ENCODE peak calls at places on chromosomes 11 and 22, in five cellular contexts. Z, H, X, D and A are unnamed samples.
A peak's percentile ranks its signal among the peaks of the same experiment; 100 is the strongest.

GRCh38 chr11:114367244-114367957 is 32.9 kb downstream of the C11orf71 start:
- DNase-seq in Z (no peak), H (no peak), X (no peak), D (no peak), A (no peak)

GRCh38 chr11:130611791-130612251 is 163.4 kb downstream of the ADAMTS15 start:
- DNase-seq in Z (no peak), H (no peak), X (no peak), D (no peak), A (no peak)

GRCh38 chr22:32926600-32926999 is 125.1 kb downstream of the TIMP3 start:
- DNase-seq in Z (no peak), H (peak; percentile 44), X (no peak), D (peak; percentile 26), A (peak; percentile 80)

GRCh38 chr22:27780161-27780575 is 21.4 kb downstream of the MN1 start:
- DNase-seq in Z (no peak), H (no peak), X (no peak), D (no peak), A (peak; percentile 86)

GRCh38 chr11:67354314-67355022 is 1.1 kb upstream of the POLD4 start:
- DNase-seq in Z (no peak), H (peak; percentile 97), X (no peak), D (peak; percentile 85), A (no peak)

GRCh38 chr11:15114501-15115475 is at the start of gene INSC:
- DNase-seq in Z (no peak), H (no peak), X (no peak), D (no peak), A (peak; percentile 74)

GRCh38 chr11:27350503-27350902 is 12.5 kb downstream of the CCDC34 start:
- DNase-seq in Z (no peak), H (no peak), X (no peak), D (no peak), A (no peak)

GRCh38 chr22:38243007-38243775 is 29.6 kb downstream of the TMEM184B start:
- DNase-seq in Z (no peak), H (peak; percentile 74), X (no peak), D (no peak), A (no peak)

GRCh38 chr22:20751185-20751851 is 22.6 kb upstream of the SERPIND1 start:
- DNase-seq in Z (no peak), H (no peak), X (no peak), D (no peak), A (peak; percentile 75)

GRCh38 chr11:124313849-124314248 is at the start of gene OR8D1:
- DNase-seq in Z (no peak), H (no peak), X (no peak), D (no peak), A (no peak)

GRCh38 chr11:121722431-121723256 is 269.9 kb upstream of the SORL1-AS1 start:
- DNase-seq in Z (peak; percentile 33), H (peak; percentile 87), X (no peak), D (no peak), A (peak; percentile 90)
- TF ChIP-seq CREB1 in Z (no peak), H (no peak), X (no peak), D (no peak), A (peak; percentile 25)

DNA sequence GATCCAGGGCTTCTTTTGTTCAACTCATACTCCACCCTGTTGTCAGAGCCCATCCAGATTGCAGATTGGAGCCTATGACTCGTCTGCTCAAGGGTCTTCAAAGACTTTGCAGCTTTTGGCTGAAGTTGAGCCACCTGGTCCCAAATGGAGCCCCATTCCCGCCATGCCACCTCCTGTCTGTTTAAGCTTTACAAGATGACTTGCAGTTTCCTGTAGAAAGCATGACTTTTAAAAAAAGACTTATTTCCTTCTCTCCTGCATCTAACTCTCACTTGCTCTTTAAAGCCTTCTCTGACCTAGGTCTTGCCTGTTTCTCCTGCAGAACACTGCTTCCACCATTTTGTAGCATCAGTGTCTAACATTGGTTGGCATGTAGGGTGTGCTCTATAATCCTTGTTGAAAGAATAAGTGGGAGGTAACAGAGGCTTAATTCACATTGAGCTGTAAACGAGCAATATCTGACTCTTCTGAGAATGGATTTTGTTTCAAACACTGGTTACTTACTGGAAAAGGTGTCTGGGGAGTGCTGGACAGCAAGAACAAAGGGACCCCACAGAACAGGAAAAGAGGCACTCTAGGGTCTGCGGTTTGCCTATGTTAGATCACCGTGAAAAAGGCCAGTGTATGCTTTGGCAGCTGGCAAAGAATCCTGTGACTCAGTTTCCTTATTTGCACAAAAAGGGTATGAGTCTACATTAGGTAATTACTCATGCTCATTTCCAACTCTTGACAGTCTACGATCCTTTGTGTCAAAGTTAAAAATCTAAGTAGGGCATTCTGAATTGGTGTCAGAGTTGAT is 30.3 kb downstream of the NF2 start:
- DNase-seq in Z (no peak), H (no peak), X (no peak), D (peak; percentile 12), A (no peak)
- H2AFZ ChIP-seq in Z (no peak overlapping the region), H (no peak overlapping the region), X (no peak overlapping the region), D (no peak overlapping the region), A (no peak overlapping the region)

GRCh38 chr11:117178210-117179034 is at the start of gene SIDT2:
- DNase-seq in Z (peak; percentile 86), H (peak; percentile 83), X (peak; percentile 75), D (peak; percentile 86), A (peak; percentile 98)

GRCh38 chr11:117179048-117179999 is 781 bp downstream of the SIDT2 start:
- DNase-seq in Z (no peak), H (no peak), X (peak; percentile 45), D (peak; percentile 65), A (no peak)

GRCh38 chr11:117175781-117176180 is 2.8 kb upstream of the SIDT2 start:
- DNase-seq in Z (no peak), H (no peak), X (no peak), D (no peak), A (no peak)

GRCh38 chr11:117176186-117176585 is 2.4 kb upstream of the SIDT2 start:
- DNase-seq in Z (no peak), H (no peak), X (no peak), D (no peak), A (no peak)

DNA sequence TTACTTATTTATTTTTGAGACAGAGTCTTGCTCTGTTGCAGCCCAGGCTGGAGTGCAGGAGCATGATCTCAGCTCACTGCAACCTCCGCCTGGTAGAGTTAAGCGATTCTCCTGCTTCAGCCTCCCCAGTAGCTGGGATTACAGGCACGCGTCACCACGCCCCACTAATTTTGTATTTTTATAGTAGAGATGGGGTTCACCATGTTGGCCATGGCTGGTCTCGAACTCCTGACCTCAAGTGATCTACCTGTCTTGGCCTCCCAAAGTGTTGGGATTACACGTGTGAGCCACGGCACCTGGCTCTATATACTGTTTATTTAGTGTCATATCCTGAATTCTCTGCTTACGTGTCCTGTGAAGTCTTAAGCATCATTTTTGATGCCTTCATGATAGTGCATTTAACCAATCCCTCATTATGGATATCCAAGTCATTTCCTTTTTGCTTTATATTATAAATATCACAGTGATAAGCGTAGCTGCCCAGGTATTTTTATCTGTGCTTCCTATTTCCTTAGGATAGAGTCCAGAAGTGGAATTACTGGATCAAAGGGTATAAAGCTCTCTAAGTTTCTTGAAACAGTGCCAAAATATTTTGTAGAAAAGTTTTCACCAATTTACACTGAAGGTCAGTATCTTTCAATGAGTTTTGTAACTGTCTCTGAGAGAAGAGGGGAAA is 871 bp upstream of the SIDT2 start:
- DNase-seq in Z (no peak), H (no peak), X (no peak), D (no peak), A (no peak)
- H3K4me3 ChIP-seq in Z (peak overlapping the region; percentile 81), H (peak overlapping the region; percentile 82), X (peak overlapping the region; percentile 90), D (peak overlapping the region; percentile 49), A (peak overlapping the region; percentile 95)

DNA sequence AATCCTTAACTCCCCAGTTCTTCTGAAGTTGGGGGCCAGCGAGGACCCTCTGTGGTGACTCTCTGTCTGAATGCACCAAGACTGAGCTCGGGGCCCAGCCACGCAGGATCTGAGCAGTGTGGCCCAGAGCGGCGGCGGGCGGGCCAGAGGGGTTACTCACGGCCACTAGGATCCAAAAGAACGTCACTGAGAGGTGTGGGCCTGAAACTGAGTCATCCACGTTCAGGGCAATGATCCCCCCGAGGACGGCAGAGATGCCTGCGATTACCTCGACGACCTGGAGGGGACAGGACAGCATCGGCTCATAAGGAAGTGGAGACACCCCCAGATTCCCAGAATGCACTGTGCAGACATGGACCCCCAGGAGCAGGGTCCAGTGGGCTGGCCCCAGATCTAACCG is 11.2 kb downstream of the MLC1 start:
- DNase-seq in Z (no peak), H (no peak), X (no peak), D (no peak), A (peak; percentile 57)
- TF ChIP-seq CREB1 in Z (no peak), H (no peak), X (no peak), D (no peak), A (no peak)

GRCh38 chr11:125592305-125593112 is at the start of gene STT3A:
- DNase-seq in Z (peak; percentile 98), H (peak; percentile 99), X (peak; percentile 100), D (peak; percentile 99), A (peak; percentile 100)

GRCh38 chr11:125594958-125595357 is 2.3 kb downstream of the STT3A start:
- DNase-seq in Z (no peak), H (no peak), X (no peak), D (no peak), A (no peak)

GRCh38 chr11:125588505-125588904 is 4.1 kb upstream of the STT3A start:
- DNase-seq in Z (no peak), H (no peak), X (no peak), D (peak; percentile 44), A (no peak)

GRCh38 chr11:125593113-125593761 is 585 bp downstream of the STT3A start:
- DNase-seq in Z (no peak), H (peak; percentile 60), X (no peak), D (peak; percentile 41), A (peak; percentile 64)

GRCh38 chr11:125591659-125592304 is 870 bp upstream of the STT3A start:
- DNase-seq in Z (no peak), H (peak; percentile 10), X (no peak), D (peak; percentile 37), A (peak; percentile 54)
- H2AFZ ChIP-seq in Z (peak overlapping the region; percentile 89), H (peak overlapping the region; percentile 42), X (peak overlapping the region; percentile 71), D (peak overlapping the region; percentile 95), A (peak overlapping the region; percentile 94)

GRCh38 chr11:12139144-12139881 is 28.9 kb downstream of the MICAL2 start:
- DNase-seq in Z (no peak), H (no peak), X (no peak), D (no peak), A (no peak)

GRCh38 chr11:12142909-12143308 is 32.5 kb downstream of the MICAL2 start:
- DNase-seq in Z (no peak), H (no peak), X (no peak), D (no peak), A (no peak)

GRCh38 chr11:12142179-12142578 is 31.8 kb downstream of the MICAL2 start:
- DNase-seq in Z (no peak), H (no peak), X (no peak), D (no peak), A (no peak)

GRCh38 chr11:12140186-12140938 is 30.0 kb downstream of the MICAL2 start:
- DNase-seq in Z (no peak), H (no peak), X (no peak), D (no peak), A (no peak)

DNA sequence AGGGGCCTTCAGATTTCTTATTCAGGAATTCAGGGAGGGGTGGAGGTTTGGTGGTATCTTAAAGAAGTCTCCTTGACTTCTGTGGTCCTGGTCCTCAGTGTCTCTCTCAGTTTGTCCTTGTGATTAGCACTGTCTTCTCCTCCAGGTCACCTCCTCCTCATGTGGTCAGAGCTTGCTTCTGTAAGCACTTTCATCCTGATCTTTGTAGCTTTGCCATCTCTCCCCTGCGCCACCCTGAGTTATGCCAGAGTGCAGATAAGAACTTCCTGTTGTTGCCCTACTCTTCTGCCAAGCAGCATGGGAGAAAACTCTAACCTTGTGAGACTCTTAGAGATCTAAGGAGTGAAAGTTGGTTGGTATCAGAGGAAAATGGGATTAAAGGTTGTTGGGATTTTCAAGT is 30.9 kb downstream of the MICAL2 start:
- DNase-seq in Z (no peak), H (no peak), X (no peak), D (no peak), A (no peak)
- H3K4me3 ChIP-seq in Z (no peak overlapping the region), H (no peak overlapping the region), X (no peak overlapping the region), D (no peak overlapping the region), A (no peak overlapping the region)